ENCODE peak calls at places on chromosomes 5 and 9, in eight cellular contexts. J, E, Q, L, F, B, U and G are unnamed samples.

GRCh38 chr5:152349683-152350526 is 55.2 kb downstream of the NMUR2 start:
- DNase-seq in E (peak), F (no peak), B (peak), J (peak), L (peak), U (no peak), Q (no peak), G (peak)

GRCh38 chr9:120619751-120620655 is 40.0 kb upstream of the CDK5RAP2 start:
- DNase-seq in B (peak), L (peak), F (peak), U (peak), J (peak), E (peak), Q (peak), G (peak)

GRCh38 chr9:100379862-100380261 is 27.1 kb upstream of the TEX10 start:
- DNase-seq in E (no peak), U (no peak), B (peak), L (peak), J (no peak), Q (peak), F (no peak), G (no peak)

GRCh38 chr9:23551929-23552707 is 273.9 kb downstream of the ELAVL2 start:
- DNase-seq in B (no peak), F (no peak), Q (no peak), J (no peak), E (no peak), L (no peak), U (no peak), G (no peak)

GRCh38 chr9:110891760-110892159 is 146.5 kb downstream of the LPAR1 start:
- DNase-seq in F (no peak), Q (no peak), U (no peak), L (peak), J (no peak), B (peak), E (no peak), G (no peak)

GRCh38 chr5:172643392-172643871 is 2.4 kb downstream of the NEURL1B start:
- DNase-seq in B (no peak), E (no peak), F (no peak), U (no peak), Q (no peak), J (no peak), L (no peak), G (no peak)

GRCh38 chr5:1809416-1810035 is 8.3 kb downstream of the NDUFS6 start:
- DNase-seq in B (no peak), U (no peak), E (no peak), L (no peak), J (no peak), F (no peak), Q (no peak), G (no peak)

GRCh38 chr5:149831492-149831891 is 101.4 kb downstream of the PPARGC1B start:
- DNase-seq in B (peak), U (no peak), F (no peak), J (no peak), Q (no peak), L (peak), E (no peak), G (no peak)

GRCh38 chr9:135780086-135780485 is 78.1 kb downstream of the KCNT1 start:
- DNase-seq in F (no peak), J (no peak), U (no peak), L (no peak), Q (no peak), E (no peak), B (no peak), G (no peak)

GRCh38 chr5:119360905-119361605 is 5.2 kb downstream of the TNFAIP8 start:
- DNase-seq in Q (peak), L (peak), F (no peak), U (no peak), J (no peak), B (peak), E (no peak), G (no peak)

GRCh38 chr9:137163101-137163661 is 6.7 kb downstream of the LRRC26 start:
- DNase-seq in E (peak), J (no peak), F (no peak), B (no peak), L (peak), Q (no peak), U (no peak), G (no peak)
- H3K4me3 ChIP-seq in E (peak), J (no peak), F (peak), B (peak), L (peak), Q (peak), U (peak), G (no peak)

GRCh38 chr9:87592554-87593394 is 95.1 kb downstream of the DAPK1 start:
- DNase-seq in Q (no peak), L (peak), E (peak), J (no peak), B (peak), U (no peak), F (no peak), G (no peak)
- H3K4me3 ChIP-seq in Q (no peak), L (peak), E (no peak), J (no peak), B (no peak), U (no peak), F (no peak), G (no peak)

DNA sequence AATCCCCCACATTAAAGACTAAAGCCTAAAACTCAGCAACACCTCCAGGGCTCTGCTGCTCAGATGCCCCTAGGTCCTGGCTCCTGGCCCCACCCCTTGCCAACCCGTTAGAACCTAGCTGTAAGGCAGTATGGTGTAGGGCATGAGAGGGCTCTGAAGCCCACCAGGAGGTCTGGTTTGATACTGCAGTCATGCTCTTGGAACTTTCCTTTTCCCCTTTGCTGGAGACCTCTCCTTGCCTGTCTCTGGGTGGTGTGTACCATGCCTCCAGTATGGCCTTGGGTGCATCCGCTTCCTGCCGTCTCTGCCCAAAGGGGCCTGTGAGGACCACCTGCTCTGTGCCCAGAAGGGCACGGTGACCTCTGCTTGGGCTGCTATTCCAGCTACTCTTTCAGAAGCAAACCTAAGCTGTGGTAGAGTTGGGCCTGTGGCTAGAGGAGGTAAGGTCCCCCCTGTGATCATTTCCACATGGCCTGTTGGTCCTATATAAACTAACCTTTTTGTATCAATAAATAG is 3.5 kb downstream of the TENT4A start:
- DNase-seq in J (no peak), L (no peak), E (no peak), U (no peak), B (no peak), Q (no peak), F (no peak), G (no peak)
- H3K4me3 ChIP-seq in J (peak), L (peak), E (no peak), U (peak), B (no peak), Q (no peak), F (peak), G (no peak)

DNA sequence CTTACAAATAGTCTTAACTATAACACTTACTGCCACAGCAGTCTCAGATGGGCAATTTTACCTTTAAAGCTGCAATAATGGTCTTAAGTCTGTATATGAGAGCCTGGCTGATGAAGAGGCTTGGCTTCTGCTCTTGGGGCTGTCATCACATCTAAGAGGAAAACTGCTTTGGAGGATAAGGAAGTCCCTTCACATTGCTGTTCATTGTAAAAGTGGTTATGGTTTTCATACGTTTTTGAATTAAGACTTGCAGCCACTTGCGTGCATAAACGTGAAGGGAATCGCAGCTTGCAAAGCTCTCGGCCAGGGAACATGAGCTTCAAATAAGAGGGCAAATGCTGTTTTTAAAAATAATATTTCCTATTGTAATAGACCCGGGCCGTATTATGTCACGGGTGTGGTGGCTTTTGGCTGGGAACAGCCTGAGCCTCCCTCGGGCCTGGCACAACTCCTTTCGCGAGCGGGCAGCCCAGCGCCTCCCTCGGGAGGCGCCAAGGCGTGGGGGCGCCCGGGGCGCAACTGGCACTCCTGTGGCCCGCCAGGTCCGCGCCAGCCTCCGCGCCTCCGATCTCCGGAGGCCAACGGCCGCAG is 587 bp upstream of the ARHGEF28 start:
- DNase-seq in Q (no peak), U (no peak), L (no peak), B (peak), E (peak), J (no peak), F (no peak), G (no peak)
- H3K4me3 ChIP-seq in Q (peak), U (peak), L (peak), B (peak), E (peak), J (no peak), F (peak), G (no peak)